ENCODE peak calls at places on chromosomes 7 and 10, in ten cellular contexts. One of them, this sample, is unnamed. For H3K36me3, the result is how much of the 10 kb centered on the place peaks cover.

GRCh38 chr10:71840936-71841335 is 10.1 kb downstream of the PSAP start:
- DNase-seq in tibial artery: no peak
- DNase-seq in body of pancreas: no peak
- DNase-seq in GM23338: no peak
- DNase-seq in ovary: no peak
- DNase-seq in left lung: no peak
- DNase-seq in PC-3: no peak
- DNase-seq in uterus: no peak
- DNase-seq in mucosa of descending colon: no peak
- DNase-seq in mammary epithelial cell: no peak
- DNase-seq in this sample: no peak

GRCh38 chr10:22978287-22978686 is 50.4 kb downstream of the ARMC3 start:
- DNase-seq in tibial artery: no peak
- DNase-seq in body of pancreas: no peak
- DNase-seq in GM23338: no peak
- DNase-seq in ovary: no peak
- DNase-seq in left lung: no peak
- DNase-seq in PC-3: no peak
- DNase-seq in uterus: no peak
- DNase-seq in mucosa of descending colon: no peak
- DNase-seq in mammary epithelial cell: no peak
- DNase-seq in this sample: no peak

GRCh38 chr10:67549390-67549789 is 146.6 kb downstream of the CTNNA3 start:
- DNase-seq in tibial artery: no peak
- DNase-seq in body of pancreas: no peak
- DNase-seq in GM23338: no peak
- DNase-seq in ovary: no peak
- DNase-seq in left lung: no peak
- DNase-seq in PC-3: no peak
- DNase-seq in uterus: no peak
- DNase-seq in mucosa of descending colon: no peak
- DNase-seq in mammary epithelial cell: no peak
- DNase-seq in this sample: no peak

GRCh38 chr7:69439040-69439439 is 159.2 kb upstream of the AUTS2 start:
- DNase-seq in tibial artery: no peak
- DNase-seq in body of pancreas: no peak
- DNase-seq in GM23338: no peak
- DNase-seq in ovary: no peak
- DNase-seq in left lung: no peak
- DNase-seq in PC-3: no peak
- DNase-seq in uterus: peak
- DNase-seq in mucosa of descending colon: no peak
- DNase-seq in mammary epithelial cell: no peak
- DNase-seq in this sample: no peak

GRCh38 chr10:71512213-71512745 is 115.6 kb downstream of the CDH23 start:
- DNase-seq in tibial artery: no peak
- DNase-seq in body of pancreas: no peak
- DNase-seq in GM23338: no peak
- DNase-seq in ovary: peak
- DNase-seq in left lung: no peak
- DNase-seq in PC-3: no peak
- DNase-seq in uterus: no peak
- DNase-seq in mucosa of descending colon: no peak
- DNase-seq in mammary epithelial cell: no peak
- DNase-seq in this sample: no peak

GRCh38 chr7:1950623-1951523 is 280.8 kb downstream of the ELFN1 start:
- DNase-seq in tibial artery: no peak
- DNase-seq in body of pancreas: no peak
- DNase-seq in GM23338: no peak
- DNase-seq in ovary: peak
- DNase-seq in left lung: peak
- DNase-seq in PC-3: no peak
- DNase-seq in uterus: no peak
- DNase-seq in mucosa of descending colon: peak
- DNase-seq in mammary epithelial cell: no peak
- DNase-seq in this sample: no peak

GRCh38 chr10:119786117-119786769 is 60.4 kb downstream of the INPP5F start:
- DNase-seq in tibial artery: no peak
- DNase-seq in body of pancreas: no peak
- DNase-seq in GM23338: peak
- DNase-seq in ovary: no peak
- DNase-seq in left lung: no peak
- DNase-seq in PC-3: peak
- DNase-seq in uterus: no peak
- DNase-seq in mucosa of descending colon: no peak
- DNase-seq in mammary epithelial cell: no peak
- DNase-seq in this sample: no peak

GRCh38 chr10:7111574-7111973 is 299.3 kb downstream of the SFMBT2 start:
- DNase-seq in tibial artery: no peak
- DNase-seq in body of pancreas: no peak
- DNase-seq in GM23338: no peak
- DNase-seq in ovary: no peak
- DNase-seq in left lung: no peak
- DNase-seq in PC-3: peak
- DNase-seq in uterus: no peak
- DNase-seq in mucosa of descending colon: no peak
- DNase-seq in mammary epithelial cell: peak
- DNase-seq in this sample: no peak

GRCh38 chr10:68330852-68331454 is 911 bp upstream of the HNRNPH3 start:
- DNase-seq in tibial artery: peak
- DNase-seq in body of pancreas: peak
- DNase-seq in GM23338: peak
- DNase-seq in ovary: peak
- DNase-seq in left lung: peak
- DNase-seq in PC-3: no peak
- DNase-seq in uterus: peak
- DNase-seq in mucosa of descending colon: no peak
- DNase-seq in mammary epithelial cell: no peak
- DNase-seq in this sample: peak

DNA sequence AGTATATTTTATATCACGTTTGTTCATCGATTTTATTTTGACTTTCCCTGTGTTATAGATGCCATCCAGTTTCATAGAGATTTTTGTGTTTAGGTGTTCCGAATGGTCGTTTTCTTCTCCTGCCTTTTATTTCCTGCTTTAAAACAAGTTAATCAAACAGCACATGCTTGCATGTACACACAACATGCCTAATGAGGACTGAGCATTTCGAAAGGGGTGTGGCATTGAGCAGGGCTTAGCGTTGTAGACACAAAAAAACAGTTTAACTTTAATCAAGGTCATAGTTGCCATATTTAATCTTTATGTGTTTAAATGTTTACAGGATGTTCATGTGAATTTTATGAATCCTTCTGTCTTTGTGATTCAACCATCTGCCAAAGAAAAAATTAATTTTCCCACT is 430.5 kb upstream of the GALNT17 start:
- DNase-seq in tibial artery: no peak
- DNase-seq in body of pancreas: no peak
- DNase-seq in GM23338: no peak
- DNase-seq in ovary: no peak
- DNase-seq in left lung: no peak
- DNase-seq in PC-3: no peak
- DNase-seq in uterus: no peak
- DNase-seq in mucosa of descending colon: no peak
- DNase-seq in mammary epithelial cell: no peak
- DNase-seq in this sample: no peak
- H3K36me3 ChIP-seq in tibial artery: under half
- H3K36me3 ChIP-seq in body of pancreas: under half
- H3K36me3 ChIP-seq in GM23338: under half
- H3K36me3 ChIP-seq in ovary: under half
- H3K36me3 ChIP-seq in left lung: under half
- H3K36me3 ChIP-seq in PC-3: under half
- H3K36me3 ChIP-seq in uterus: under half
- H3K36me3 ChIP-seq in mucosa of descending colon: under half
- H3K36me3 ChIP-seq in mammary epithelial cell: under half
- H3K36me3 ChIP-seq in this sample: under half

DNA sequence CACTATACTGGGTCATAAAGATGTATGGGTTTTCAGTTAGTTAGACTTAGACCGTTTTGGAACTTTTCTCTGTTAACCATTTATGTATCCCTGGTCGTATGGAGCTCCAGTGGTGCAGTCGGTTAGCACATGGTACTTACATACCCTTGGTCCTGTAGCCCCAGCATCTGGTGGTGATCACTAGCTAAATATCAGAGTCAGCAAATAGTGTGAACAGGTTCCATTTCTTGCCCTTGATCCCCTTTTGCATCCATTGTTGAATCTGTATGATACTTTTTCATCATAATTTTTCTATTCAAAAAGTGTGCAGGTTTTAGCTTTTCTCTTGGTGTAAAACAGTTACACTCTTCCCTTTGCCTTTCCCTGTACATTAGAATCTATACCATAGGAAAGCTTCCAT is 15.9 kb downstream of the NIPSNAP2 start:
- DNase-seq in tibial artery: no peak
- DNase-seq in body of pancreas: no peak
- DNase-seq in GM23338: no peak
- DNase-seq in ovary: no peak
- DNase-seq in left lung: no peak
- DNase-seq in PC-3: no peak
- DNase-seq in uterus: no peak
- DNase-seq in mucosa of descending colon: no peak
- DNase-seq in mammary epithelial cell: no peak
- DNase-seq in this sample: no peak
- H3K36me3 ChIP-seq in tibial artery: half or more
- H3K36me3 ChIP-seq in body of pancreas: under half
- H3K36me3 ChIP-seq in GM23338: under half
- H3K36me3 ChIP-seq in ovary: under half
- H3K36me3 ChIP-seq in left lung: under half
- H3K36me3 ChIP-seq in PC-3: under half
- H3K36me3 ChIP-seq in uterus: under half
- H3K36me3 ChIP-seq in mucosa of descending colon: under half
- H3K36me3 ChIP-seq in mammary epithelial cell: under half
- H3K36me3 ChIP-seq in this sample: under half

GRCh38 chr10:93346060-93346459 is 136.1 kb downstream of the MYOF start:
- DNase-seq in tibial artery: no peak
- DNase-seq in body of pancreas: no peak
- DNase-seq in GM23338: no peak
- DNase-seq in ovary: no peak
- DNase-seq in left lung: no peak
- DNase-seq in PC-3: no peak
- DNase-seq in uterus: no peak
- DNase-seq in mucosa of descending colon: no peak
- DNase-seq in mammary epithelial cell: no peak
- DNase-seq in this sample: no peak
- H3K36me3 ChIP-seq in tibial artery: half or more
- H3K36me3 ChIP-seq in body of pancreas: under half
- H3K36me3 ChIP-seq in GM23338: under half
- H3K36me3 ChIP-seq in ovary: under half
- H3K36me3 ChIP-seq in left lung: under half
- H3K36me3 ChIP-seq in PC-3: half or more
- H3K36me3 ChIP-seq in uterus: under half
- H3K36me3 ChIP-seq in mucosa of descending colon: under half
- H3K36me3 ChIP-seq in mammary epithelial cell: half or more
- H3K36me3 ChIP-seq in this sample: under half

DNA sequence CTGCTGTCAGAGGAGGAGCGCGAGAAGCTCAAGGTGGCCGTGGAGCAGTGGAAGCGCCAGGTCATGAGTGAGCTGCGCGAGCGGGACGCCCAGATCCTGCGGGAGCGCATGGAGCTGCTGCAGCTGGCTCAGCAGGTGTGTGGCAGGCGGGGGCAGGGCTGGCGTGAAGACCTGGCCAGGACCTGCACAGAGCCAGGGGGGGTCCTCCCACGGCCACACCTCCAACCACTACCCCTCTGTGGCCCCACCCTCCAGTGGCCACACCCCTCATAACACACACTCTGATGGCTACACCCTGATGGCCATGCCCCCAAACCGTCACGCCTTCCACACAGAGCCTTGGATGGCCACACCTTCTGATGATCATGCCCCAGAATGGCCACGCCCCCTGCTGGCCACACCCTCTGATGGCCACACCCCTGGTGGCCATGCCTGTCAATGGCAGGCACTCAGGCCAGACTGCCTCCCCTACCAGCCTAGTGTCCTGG is 23.4 kb upstream of the DPYSL4 start:
- DNase-seq in tibial artery: no peak
- DNase-seq in body of pancreas: peak
- DNase-seq in GM23338: peak
- DNase-seq in ovary: peak
- DNase-seq in left lung: peak
- DNase-seq in PC-3: peak
- DNase-seq in uterus: no peak
- DNase-seq in mucosa of descending colon: peak
- DNase-seq in mammary epithelial cell: no peak
- DNase-seq in this sample: peak
- H3K36me3 ChIP-seq in tibial artery: under half
- H3K36me3 ChIP-seq in body of pancreas: under half
- H3K36me3 ChIP-seq in GM23338: under half
- H3K36me3 ChIP-seq in ovary: under half
- H3K36me3 ChIP-seq in left lung: under half
- H3K36me3 ChIP-seq in PC-3: under half
- H3K36me3 ChIP-seq in uterus: under half
- H3K36me3 ChIP-seq in mucosa of descending colon: under half
- H3K36me3 ChIP-seq in mammary epithelial cell: under half
- H3K36me3 ChIP-seq in this sample: under half